ENCODE peak calls at places on chromosomes 2 and 18, in eight cellular contexts. L is amniotic stem cell; G is HS-5; C is stimulated activated CD8-positive, alpha-beta memory T cell treated with anti-CD3 and anti-CD28 coated beads, Interleukin-4, amount 100 ng/mL, for 48 hours; R is GM13977; U is activated CD8-positive, alpha-beta memory T cell treated with anti-CD3 and anti-CD28 coated beads for 4 hours; O is NCI-H748 treated with DMSO at 0.1 percent for 48 hours; A is cerebellum. H is an unnamed sample.
A peak's percentile ranks its signal among the peaks of the same experiment; 100 is the strongest.

GRCh38 chr2:137367361-137367760 is 596.9 kb upstream of the HNMT start:
- DNase-seq in L (no peak), R (no peak), O (no peak), G (peak; percentile 43), U (no peak), C (no peak), A (no peak), H (no peak)

GRCh38 chr2:212908682-212909435 is 242.6 kb downstream of the IKZF2 start:
- DNase-seq in C (no peak), G (no peak), R (no peak), L (no peak), O (no peak), U (no peak), A (no peak), H (no peak)

GRCh38 chr2:192544371-192544955 is 349.7 kb upstream of the TMEFF2 start:
- DNase-seq in A (no peak), G (no peak), L (no peak), R (no peak), C (no peak), O (no peak), U (no peak), H (no peak)

GRCh38 chr2:135831180-135831812 is 5.7 kb downstream of the LCT start:
- DNase-seq in O (no peak), U (no peak), G (no peak), A (no peak), L (no peak), R (no peak), C (no peak), H (peak; percentile 15)

GRCh38 chr2:1675633-1676032 is 68.7 kb downstream of the PXDN start:
- DNase-seq in R (no peak), A (no peak), O (no peak), L (peak; percentile 92), U (no peak), C (no peak), G (peak; percentile 90), H (no peak)

GRCh38 chr2:30315391-30316055 is 84.2 kb downstream of the LBH start:
- DNase-seq in C (no peak), U (no peak), L (no peak), O (no peak), R (no peak), G (no peak), A (no peak), H (no peak)

GRCh38 chr2:42172566-42172965 is 3.4 kb downstream of the EML4 start:
- DNase-seq in C (no peak), R (no peak), A (no peak), U (no peak), G (no peak), O (no peak), L (no peak), H (no peak)

GRCh38 chr2:67596871-67597270 is 199.7 kb downstream of the ETAA1 start:
- DNase-seq in O (no peak), L (no peak), A (no peak), U (no peak), R (no peak), C (no peak), G (no peak), H (no peak)

GRCh38 chr2:88254437-88255081 is 84.4 kb downstream of the THNSL2 start:
- DNase-seq in C (no peak), O (no peak), R (no peak), U (no peak), A (no peak), L (no peak), G (peak; percentile 36), H (no peak)

GRCh38 chr2:230861564-230862255 is 3.0 kb upstream of the ITM2C start:
- DNase-seq in O (no peak), A (no peak), G (no peak), U (no peak), L (no peak), C (peak; percentile 25), R (no peak), H (no peak)

GRCh38 chr2:110770696-110771425 is 38.5 kb downstream of the ACOXL start:
- DNase-seq in O (peak; percentile 83), L (no peak), U (no peak), R (no peak), A (peak; percentile 33), G (peak; percentile 26), C (peak; percentile 12), H (peak; percentile 25)

GRCh38 chr2:182240862-182241371 is 185.9 kb downstream of the PDE1A start:
- DNase-seq in A (peak; percentile 28), O (peak; percentile 70), C (peak; percentile 25), L (no peak), U (no peak), G (no peak), R (peak; percentile 69), H (peak; percentile 78)

GRCh38 chr18:57437433-57437781 is 2.2 kb downstream of the ONECUT2 start:
- DNase-seq in G (no peak), A (no peak), L (no peak), C (no peak), R (peak; percentile 31), O (peak; percentile 29), U (no peak), H (no peak)

GRCh38 chr2:240296611-240297552 is 138.6 kb upstream of the GPC1 start:
- DNase-seq in C (no peak), L (no peak), A (peak; percentile 40), G (no peak), O (no peak), U (no peak), R (no peak), H (no peak)

GRCh38 chr2:75022516-75022915 is 64.1 kb downstream of the POLE4 start:
- DNase-seq in R (no peak), L (no peak), G (no peak), U (no peak), C (no peak), O (no peak), A (no peak), H (no peak)

GRCh38 chr2:163207706-163208370 is 369.3 kb upstream of the KCNH7 start:
- DNase-seq in A (no peak), L (no peak), U (no peak), R (no peak), C (no peak), G (no peak), O (no peak), H (no peak)